ENCODE peak calls at places on chromosomes 2 and 18, in nine cellular contexts. S is left ventricle myocardium inferior; R is activated effector memory CD4-positive, alpha-beta T cell treated with anti-CD3 and anti-CD28 coated beads, Interleukin-2, amount 50 U/mL, for 16 hours; V is neural crest cell; Y is GM23338; F is smooth muscle cell of the brain vasculature; L is skeletal muscle cell; P is GM23248; B is stimulated activated CD8-positive, alpha-beta memory T cell treated with anti-CD3 and anti-CD28 coated beads, Interleukin-15, amount 100 ng/mL, for 4 hours. D is an unnamed sample.
A peak's percentile ranks its signal among the peaks of the same experiment; 100 is the strongest.

GRCh38 chr18:76265375-76266225 is 229.4 kb downstream of the ZNF516 start:
- DNase-seq in S (peak; percentile 26), R (no peak), V (no peak), Y (no peak), F (no peak), L (no peak), P (peak; percentile 73), B (no peak), D (no peak)

GRCh38 chr18:28365406-28365805 is 188.5 kb upstream of the CDH2 start:
- DNase-seq in S (no peak), R (no peak), V (no peak), Y (no peak), F (no peak), L (peak; percentile 7), P (peak; percentile 46), B (no peak), D (peak; percentile 12)

GRCh38 chr2:207792244-207792785 is 22.6 kb upstream of the FZD5 start:
- DNase-seq in S (no peak), R (no peak), V (no peak), Y (peak; percentile 36), F (no peak), L (peak; percentile 26), P (peak; percentile 74), B (no peak), D (no peak)

GRCh38 chr2:120348134-120349103 is 2.5 kb downstream of the INHBB start:
- DNase-seq in S (no peak), R (no peak), V (no peak), Y (peak; percentile 49), F (no peak), L (no peak), P (no peak), B (no peak), D (no peak)

GRCh38 chr2:101139495-101139894 is 11.7 kb downstream of the TBC1D8 start:
- DNase-seq in S (no peak), R (no peak), V (no peak), Y (no peak), F (no peak), L (no peak), P (no peak), B (no peak), D (no peak)

GRCh38 chr2:25833566-25833965 is 44.7 kb downstream of the ASXL2 start:
- DNase-seq in S (no peak), R (no peak), V (no peak), Y (no peak), F (no peak), L (no peak), P (no peak), B (no peak), D (no peak)

GRCh38 chr2:216636570-216637450 is 3.6 kb downstream of the IGFBP2 start:
- DNase-seq in S (no peak), R (no peak), V (peak; percentile 23), Y (peak; percentile 61), F (no peak), L (no peak), P (no peak), B (no peak), D (peak; percentile 7)

GRCh38 chr2:241741016-241741415 is 6.6 kb downstream of the D2HGDH start:
- DNase-seq in S (no peak), R (peak; percentile 75), V (no peak), Y (no peak), F (no peak), L (no peak), P (peak; percentile 12), B (no peak), D (no peak)

GRCh38 chr2:234496835-234497591 is at the start of gene ARL4C:
- DNase-seq in S (peak; percentile 64), R (peak; percentile 84), V (peak; percentile 60), Y (peak; percentile 78), F (no peak), L (peak; percentile 41), P (peak; percentile 89), B (peak; percentile 50), D (no peak)

GRCh38 chr18:80245781-80246655 is 1.3 kb downstream of the PARD6G start:
- DNase-seq in S (no peak), R (no peak), V (peak; percentile 42), Y (peak; percentile 77), F (no peak), L (no peak), P (no peak), B (no peak), D (no peak)

GRCh38 chr2:64750001-64750816 is 96.5 kb upstream of the SERTAD2 start:
- DNase-seq in S (peak; percentile 48), R (peak; percentile 74), V (peak; percentile 20), Y (peak; percentile 35), F (no peak), L (no peak), P (peak; percentile 81), B (no peak), D (no peak)

GRCh38 chr2:121501070-121501469 is 29.6 kb upstream of the RNU4ATAC start:
- DNase-seq in S (no peak), R (no peak), V (no peak), Y (no peak), F (peak; percentile 31), L (peak; percentile 90), P (peak; percentile 81), B (no peak), D (no peak)

GRCh38 chr2:20061476-20061875 is 10.0 kb upstream of the LAPTM4A start:
- DNase-seq in S (no peak), R (no peak), V (no peak), Y (no peak), F (no peak), L (peak; percentile 60), P (peak; percentile 89), B (no peak), D (no peak)

GRCh38 chr2:84901593-84902120 is 3.8 kb upstream of the TMSB10 start:
- DNase-seq in S (no peak), R (no peak), V (no peak), Y (no peak), F (peak; percentile 87), L (peak; percentile 92), P (peak; percentile 87), B (no peak), D (no peak)

GRCh38 chr2:98959759-98960507 is 23.9 kb upstream of the CRACDL start:
- DNase-seq in S (no peak), R (no peak), V (no peak), Y (no peak), F (no peak), L (no peak), P (peak; percentile 51), B (no peak), D (no peak)

GRCh38 chr2:88074854-88075292 is 7.2 kb downstream of the SMYD1 start:
- DNase-seq in S (no peak), R (no peak), V (no peak), Y (no peak), F (no peak), L (peak; percentile 71), P (peak; percentile 85), B (no peak), D (no peak)

GRCh38 chr2:10538224-10538894 is 90.2 kb upstream of the ODC1 start:
- DNase-seq in S (no peak), R (no peak), V (no peak), Y (no peak), F (no peak), L (peak; percentile 22), P (peak; percentile 81), B (no peak), D (peak; percentile 60)

GRCh38 chr2:72757177-72757775 is 68.6 kb downstream of the EXOC6B start:
- DNase-seq in S (no peak), R (no peak), V (no peak), Y (peak; percentile 21), F (no peak), L (no peak), P (no peak), B (no peak), D (no peak)

GRCh38 chr2:20596193-20596972 is 54.5 kb downstream of the HS1BP3 start:
- DNase-seq in S (no peak), R (peak; percentile 19), V (no peak), Y (no peak), F (no peak), L (no peak), P (no peak), B (no peak), D (no peak)

GRCh38 chr2:232999354-232999753 is 13.7 kb downstream of the NGEF start:
- DNase-seq in S (no peak), R (no peak), V (no peak), Y (peak; percentile 49), F (no peak), L (no peak), P (peak; percentile 28), B (no peak), D (no peak)

GRCh38 chr2:160482673-160483072 is 10.9 kb downstream of the RBMS1 start:
- DNase-seq in S (no peak), R (no peak), V (no peak), Y (no peak), F (no peak), L (no peak), P (no peak), B (no peak), D (no peak)

GRCh38 chr18:58787750-58788149 is 76.9 kb upstream of the ZNF532 start:
- DNase-seq in S (peak; percentile 32), R (no peak), V (no peak), Y (no peak), F (no peak), L (no peak), P (no peak), B (no peak), D (no peak)

GRCh38 chr2:227115761-227116160 is 48.2 kb downstream of the COL4A4 start:
- DNase-seq in S (no peak), R (no peak), V (no peak), Y (no peak), F (no peak), L (peak; percentile 18), P (peak; percentile 46), B (no peak), D (no peak)

GRCh38 chr2:105797298-105797819 is 52.6 kb downstream of the NCK2 start:
- DNase-seq in S (no peak), R (peak; percentile 72), V (no peak), Y (no peak), F (no peak), L (no peak), P (peak; percentile 69), B (no peak), D (no peak)

D was measured in Panc1.